ENCODE peak calls at places on chromosome 16, in seven cellular contexts. N, G, Y, L, D, M and X are unnamed samples.

GRCh38 chr16:716250-716607 is 1.3 kb downstream of the METRN start:
- DNase-seq in L (peak; percentile 70), Y (no peak), D (no peak), N (no peak), M (no peak), G (peak; percentile 72), X (no peak)

GRCh38 chr16:88504489-88505404 is 51.7 kb downstream of the ZFPM1 start:
- DNase-seq in N (no peak), D (no peak), M (no peak), Y (no peak), L (no peak), G (no peak), X (peak; percentile 85)

GRCh38 chr16:84949776-84950436 is 61.4 kb downstream of the ZDHHC7 start:
- DNase-seq in L (no peak), N (no peak), Y (no peak), D (no peak), M (no peak), G (no peak), X (no peak)

GRCh38 chr16:57372372-57373116 is at the start of gene CX3CL1:
- DNase-seq in N (peak; percentile 67), Y (no peak), M (no peak), L (peak; percentile 78), D (no peak), G (no peak), X (peak; percentile 88)

GRCh38 chr16:12436201-12436657 is 367.5 kb downstream of the CPPED1 start:
- DNase-seq in M (peak; percentile 89), D (no peak), Y (no peak), G (no peak), L (no peak), N (no peak), X (no peak)

GRCh38 chr16:35745821-35746248 is 2286.4 kb downstream of the TP53TG3F start:
- DNase-seq in N (no peak), M (no peak), L (no peak), D (no peak), G (no peak), Y (no peak), X (no peak)

GRCh38 chr16:76913046-76913445 is 277.9 kb upstream of the MON1B start:
- DNase-seq in G (no peak), L (peak; percentile 82), D (no peak), N (no peak), M (no peak), Y (no peak), X (no peak)

GRCh38 chr16:88741368-88741767 is 35.1 kb downstream of the CTU2 start:
- DNase-seq in G (no peak), D (no peak), N (no peak), M (no peak), Y (no peak), L (no peak), X (no peak)

GRCh38 chr16:12178251-12178990 is 201.9 kb downstream of the SNX29 start:
- DNase-seq in D (no peak), L (peak; percentile 10), N (peak; percentile 64), M (no peak), G (no peak), Y (no peak), X (no peak)

GRCh38 chr16:5396880-5397279 is 299.3 kb upstream of the EEF2KMT start:
- DNase-seq in Y (no peak), G (no peak), L (no peak), M (no peak), D (no peak), N (no peak), X (no peak)

GRCh38 chr16:79358188-79358587 is 242.3 kb downstream of the MAF start:
- DNase-seq in L (no peak), D (no peak), G (no peak), Y (no peak), N (no peak), M (no peak), X (no peak)

GRCh38 chr16:705748-706188 is at the start of gene FBXL16:
- DNase-seq in L (no peak), D (no peak), M (peak; percentile 27), Y (no peak), N (no peak), G (peak; percentile 76), X (no peak)

GRCh38 chr16:30903596-30903995 is 7.2 kb downstream of the CTF1 start:
- DNase-seq in Y (no peak), N (peak; percentile 50), D (no peak), M (peak; percentile 13), G (peak; percentile 43), L (peak; percentile 35), X (peak; percentile 5)

GRCh38 chr16:31265329-31266245 is 5.8 kb downstream of the ITGAM start:
- DNase-seq in L (peak; percentile 81), D (peak; percentile 31), G (no peak), M (no peak), Y (peak; percentile 49), N (no peak), X (peak; percentile 26)

GRCh38 chr16:5041604-5042133 is 7.9 kb upstream of the NAGPA start:
- DNase-seq in Y (no peak), L (peak; percentile 46), N (no peak), G (no peak), D (no peak), M (no peak), X (peak; percentile 42)

GRCh38 chr16:7004266-7004665 is 328.4 kb upstream of the RBFOX1 start:
- DNase-seq in Y (no peak), D (no peak), L (no peak), M (no peak), G (no peak), N (no peak), X (no peak)

GRCh38 chr16:88593064-88593463 is 22.9 kb downstream of the ZC3H18 start:
- DNase-seq in G (no peak), L (no peak), N (no peak), D (no peak), Y (no peak), M (no peak), X (no peak)

GRCh38 chr16:31073823-31074072 is 292 bp downstream of the ZNF668 start:
- DNase-seq in M (no peak), G (no peak), Y (no peak), N (no peak), D (no peak), L (no peak), X (no peak)

GRCh38 chr16:75264531-75264998 is 13.1 kb upstream of the BCAR1 start:
- DNase-seq in G (no peak), M (no peak), D (no peak), L (peak; percentile 41), Y (no peak), N (no peak), X (peak; percentile 30)

GRCh38 chr16:31112711-31113419 is 4.6 kb upstream of the KAT8 start:
- DNase-seq in M (no peak), D (no peak), Y (no peak), L (no peak), G (no peak), N (no peak), X (peak; percentile 2)

GRCh38 chr16:83676056-83676455 is 131.7 kb upstream of the HSBP1 start:
- DNase-seq in G (no peak), D (no peak), M (no peak), Y (no peak), L (no peak), N (no peak), X (no peak)

GRCh38 chr16:21703589-21704174 is 39.9 kb downstream of the OTOA start:
- DNase-seq in M (no peak), L (no peak), N (no peak), Y (no peak), D (no peak), G (no peak), X (no peak)

GRCh38 chr16:3575491-3575890 is 1.7 kb downstream of the NLRC3 start:
- DNase-seq in D (no peak), N (no peak), G (no peak), Y (no peak), L (no peak), M (no peak), X (no peak)

GRCh38 chr16:67183-67791 is 5.1 kb downstream of the RHBDF1 start:
- DNase-seq in Y (no peak), D (no peak), G (no peak), N (no peak), L (no peak), M (no peak), X (no peak)

GRCh38 chr16:56930516-56931252 is 1.3 kb upstream of the HERPUD1 start:
- DNase-seq in Y (no peak), N (no peak), D (no peak), L (no peak), G (no peak), M (peak; percentile 74), X (no peak)

GRCh38 chr16:50165473-50165872 is 12.4 kb downstream of the TENT4B start:
- DNase-seq in G (peak; percentile 33), N (no peak), Y (no peak), M (no peak), D (no peak), L (no peak), X (no peak)

GRCh38 chr16:68249361-68249760 is 4.2 kb downstream of the PLA2G15 start:
- DNase-seq in N (no peak), L (no peak), D (no peak), M (no peak), G (no peak), Y (no peak), X (no peak)

GRCh38 chr16:79639576-79640311 is 39.2 kb upstream of the MAF start:
- DNase-seq in D (no peak), M (peak; percentile 15), Y (no peak), N (no peak), G (no peak), L (peak; percentile 62), X (peak; percentile 68)

GRCh38 chr16:54248863-54249710 is 37.5 kb downstream of the IRX3 start:
- DNase-seq in L (no peak), Y (no peak), D (no peak), M (no peak), G (no peak), N (no peak), X (no peak)